ENCODE peak calls at places on chromosomes 6 and 20, in four cellular contexts. U is stimulated activated naive CD8-positive, alpha-beta T cell treated with anti-CD3 and anti-CD28 coated beads, Interleukin-15, amount 100 ng/mL, for 72 hours; L is NCI-H1417; B is brain microvascular endothelial cell. N is an unnamed sample.

GRCh38 chr6:168247456-168248147 is 72.0 kb downstream of the DACT2 start:
- DNase-seq in B (peak; percentile 2), U (no peak), L (peak; percentile 84), N (peak; percentile 54)

GRCh38 chr6:133889557-133890301 is 816 bp downstream of the TCF21 start:
- DNase-seq in L (no peak), U (no peak), B (no peak), N (peak; percentile 85)

GRCh38 chr6:139443226-139444112 is 69.0 kb upstream of the CITED2 start:
- DNase-seq in U (no peak), L (no peak), B (no peak), N (no peak)

GRCh38 chr6:141261016-141261671 is 871.6 kb upstream of the GJE1 start:
- DNase-seq in U (no peak), B (no peak), L (no peak), N (no peak)

GRCh38 chr6:46606318-46606717 is 46.3 kb downstream of the CYP39A1 start:
- DNase-seq in L (no peak), U (no peak), B (no peak), N (no peak)

GRCh38 chr20:41017448-41018042 is 11.1 kb upstream of the TOP1 start:
- DNase-seq in U (no peak), B (no peak), L (no peak), N (no peak)

GRCh38 chr6:3281669-3282460 is 23.1 kb downstream of the PSMG4 start:
- DNase-seq in U (no peak), L (no peak), B (peak; percentile 91), N (peak; percentile 47)

GRCh38 chr6:31897612-31898199 is at the start of gene EHMT2:
- DNase-seq in L (peak; percentile 85), U (peak; percentile 86), B (peak; percentile 52), N (peak; percentile 89)

GRCh38 chr6:80094017-80094416 is 12.5 kb upstream of the BCKDHB start:
- DNase-seq in U (no peak), L (no peak), B (peak; percentile 3), N (peak; percentile 24)

GRCh38 chr20:50439539-50440453 is 70.4 kb upstream of the PTPN1 start:
- DNase-seq in U (no peak), B (no peak), L (no peak), N (no peak)

GRCh38 chr6:167797079-167797870 is 29.4 kb upstream of the AFDN start:
- DNase-seq in L (peak; percentile 75), B (no peak), U (no peak), N (no peak)

GRCh38 chr6:160238786-160239751 is 19.6 kb downstream of the SLC22A2 start:
- DNase-seq in L (no peak), U (no peak), B (no peak), N (no peak)

GRCh38 chr6:78462728-78463127 is 404.6 kb upstream of the IRAK1BP1 start:
- DNase-seq in U (no peak), B (no peak), L (no peak), N (no peak)

GRCh38 chr6:150600302-150601017 is 775 bp downstream of the PLEKHG1 start:
- DNase-seq in U (peak; percentile 75), L (peak; percentile 88), B (peak; percentile 56), N (peak; percentile 93)

GRCh38 chr6:24431045-24431451 is 28.3 kb downstream of the MRS2 start:
- DNase-seq in L (peak; percentile 13), U (peak; percentile 7), B (peak; percentile 38), N (peak; percentile 20)